ENCODE peak calls at places on chromosomes 4 and X, in eight cellular contexts. One of them, this sample, is unnamed.

GRCh38 chr4:3009422-3009821 is 46.1 kb downstream of the GRK4 start:
- DNase-seq in fibroblast of lung: peak; percentile 15
- DNase-seq in lung: no peak
- DNase-seq in adrenal gland: no peak
- DNase-seq in heart right ventricle: no peak
- DNase-seq in A549: peak; percentile 11
- DNase-seq in WERI-Rb-1: no peak
- DNase-seq in heart left ventricle: no peak
- DNase-seq in this sample: no peak

GRCh38 chr4:108107116-108107515 is 61.6 kb downstream of the LEF1 start:
- DNase-seq in WERI-Rb-1: no peak
- DNase-seq in heart right ventricle: no peak
- DNase-seq in adrenal gland: no peak
- DNase-seq in A549: no peak
- DNase-seq in lung: no peak
- DNase-seq in fibroblast of lung: no peak
- DNase-seq in heart left ventricle: no peak
- DNase-seq in this sample: no peak

GRCh38 chr4:112055100-112055499 is 90.2 kb upstream of the FAM241A start:
- DNase-seq in lung: no peak
- DNase-seq in A549: no peak
- DNase-seq in heart right ventricle: no peak
- DNase-seq in fibroblast of lung: no peak
- DNase-seq in adrenal gland: no peak
- DNase-seq in WERI-Rb-1: no peak
- DNase-seq in heart left ventricle: no peak
- DNase-seq in this sample: no peak

GRCh38 chr4:138646383-138646782 is 369.2 kb upstream of the NOCT start:
- DNase-seq in heart left ventricle: no peak
- DNase-seq in fibroblast of lung: no peak
- DNase-seq in lung: no peak
- DNase-seq in adrenal gland: no peak
- DNase-seq in heart right ventricle: no peak
- DNase-seq in WERI-Rb-1: no peak
- DNase-seq in A549: no peak
- DNase-seq in this sample: no peak

GRCh38 chr4:40473578-40474388 is 138.7 kb downstream of the CHRNA9 start:
- DNase-seq in adrenal gland: no peak
- DNase-seq in WERI-Rb-1: no peak
- DNase-seq in lung: no peak
- DNase-seq in fibroblast of lung: no peak
- DNase-seq in heart right ventricle: no peak
- DNase-seq in A549: no peak
- DNase-seq in heart left ventricle: no peak
- DNase-seq in this sample: no peak

GRCh38 chr4:65190780-65191179 is 479.5 kb downstream of the EPHA5 start:
- DNase-seq in adrenal gland: no peak
- DNase-seq in heart right ventricle: no peak
- DNase-seq in lung: no peak
- DNase-seq in WERI-Rb-1: no peak
- DNase-seq in A549: no peak
- DNase-seq in fibroblast of lung: no peak
- DNase-seq in heart left ventricle: no peak
- DNase-seq in this sample: no peak

GRCh38 chr4:128386761-128387599 is 99.4 kb upstream of the PGRMC2 start:
- DNase-seq in WERI-Rb-1: peak; percentile 44
- DNase-seq in fibroblast of lung: peak; percentile 98
- DNase-seq in lung: peak; percentile 71
- DNase-seq in adrenal gland: peak; percentile 96
- DNase-seq in heart left ventricle: peak; percentile 94
- DNase-seq in heart right ventricle: peak; percentile 87
- DNase-seq in A549: peak; percentile 42
- DNase-seq in this sample: peak; percentile 94

GRCh38 chr4:168593399-168593798 is 96.5 kb downstream of the PALLD start:
- DNase-seq in heart right ventricle: no peak
- DNase-seq in adrenal gland: no peak
- DNase-seq in A549: no peak
- DNase-seq in heart left ventricle: no peak
- DNase-seq in WERI-Rb-1: no peak
- DNase-seq in fibroblast of lung: peak; percentile 80
- DNase-seq in lung: no peak
- DNase-seq in this sample: no peak

GRCh38 chr4:102735578-102735977 is 25.2 kb downstream of the MANBA start:
- DNase-seq in adrenal gland: no peak
- DNase-seq in A549: no peak
- DNase-seq in heart left ventricle: no peak
- DNase-seq in WERI-Rb-1: no peak
- DNase-seq in lung: no peak
- DNase-seq in heart right ventricle: no peak
- DNase-seq in fibroblast of lung: no peak
- DNase-seq in this sample: no peak

GRCh38 chr4:112766422-112766821 is 129.5 kb downstream of the LARP7 start:
- DNase-seq in WERI-Rb-1: peak; percentile 79
- DNase-seq in lung: no peak
- DNase-seq in A549: no peak
- DNase-seq in heart right ventricle: no peak
- DNase-seq in fibroblast of lung: peak; percentile 20
- DNase-seq in adrenal gland: no peak
- DNase-seq in heart left ventricle: no peak
- DNase-seq in this sample: no peak

GRCh38 chrX:82676386-82676785 is 831.7 kb upstream of the POU3F4 start:
- DNase-seq in WERI-Rb-1: no peak
- DNase-seq in heart right ventricle: no peak
- DNase-seq in lung: no peak
- DNase-seq in fibroblast of lung: no peak
- DNase-seq in heart left ventricle: no peak
- DNase-seq in adrenal gland: no peak
- DNase-seq in A549: no peak
- DNase-seq in this sample: no peak

GRCh38 chr4:15556533-15556932 is 86.9 kb downstream of the CC2D2A start:
- DNase-seq in heart left ventricle: no peak
- DNase-seq in fibroblast of lung: no peak
- DNase-seq in A549: no peak
- DNase-seq in WERI-Rb-1: no peak
- DNase-seq in lung: no peak
- DNase-seq in adrenal gland: no peak
- DNase-seq in heart right ventricle: no peak
- DNase-seq in this sample: no peak

GRCh38 chr4:37243722-37244582 is 591 bp upstream of the NWD2 start:
- DNase-seq in A549: no peak
- DNase-seq in fibroblast of lung: peak; percentile 0
- DNase-seq in heart right ventricle: no peak
- DNase-seq in WERI-Rb-1: no peak
- DNase-seq in heart left ventricle: no peak
- DNase-seq in adrenal gland: no peak
- DNase-seq in lung: no peak
- DNase-seq in this sample: no peak

GRCh38 chr4:4840351-4840750 is 19.1 kb upstream of the MSX1 start:
- DNase-seq in A549: no peak
- DNase-seq in heart right ventricle: no peak
- DNase-seq in lung: no peak
- DNase-seq in adrenal gland: no peak
- DNase-seq in fibroblast of lung: no peak
- DNase-seq in WERI-Rb-1: no peak
- DNase-seq in heart left ventricle: no peak
- DNase-seq in this sample: no peak

GRCh38 chr4:80082693-80083092 is 9.7 kb upstream of the ANTXR2 start:
- DNase-seq in WERI-Rb-1: no peak
- DNase-seq in heart right ventricle: no peak
- DNase-seq in A549: no peak
- DNase-seq in lung: no peak
- DNase-seq in heart left ventricle: no peak
- DNase-seq in adrenal gland: no peak
- DNase-seq in fibroblast of lung: no peak
- DNase-seq in this sample: no peak

GRCh38 chr4:1975391-1975801 is 33.4 kb downstream of the NELFA start:
- DNase-seq in heart right ventricle: no peak
- DNase-seq in A549: no peak
- DNase-seq in WERI-Rb-1: no peak
- DNase-seq in heart left ventricle: no peak
- DNase-seq in fibroblast of lung: no peak
- DNase-seq in adrenal gland: no peak
- DNase-seq in lung: peak; percentile 42
- DNase-seq in this sample: no peak

GRCh38 chr4:17718471-17718870 is 63.0 kb downstream of the FAM184B start:
- DNase-seq in A549: no peak
- DNase-seq in WERI-Rb-1: no peak
- DNase-seq in heart right ventricle: no peak
- DNase-seq in adrenal gland: no peak
- DNase-seq in heart left ventricle: no peak
- DNase-seq in fibroblast of lung: no peak
- DNase-seq in lung: no peak
- DNase-seq in this sample: no peak

GRCh38 chr4:89023140-89023539 is 33.8 kb downstream of the FAM13A start:
- DNase-seq in A549: no peak
- DNase-seq in heart left ventricle: no peak
- DNase-seq in fibroblast of lung: no peak
- DNase-seq in WERI-Rb-1: no peak
- DNase-seq in adrenal gland: no peak
- DNase-seq in lung: no peak
- DNase-seq in heart right ventricle: no peak
- DNase-seq in this sample: no peak

GRCh38 chrX:122501652-122502051 is 682.4 kb upstream of the GRIA3 start:
- DNase-seq in adrenal gland: no peak
- DNase-seq in fibroblast of lung: no peak
- DNase-seq in WERI-Rb-1: no peak
- DNase-seq in heart left ventricle: no peak
- DNase-seq in heart right ventricle: no peak
- DNase-seq in A549: no peak
- DNase-seq in lung: no peak
- DNase-seq in this sample: no peak

GRCh38 chrX:47413179-47413594 is 42.8 kb downstream of the ZNF157 start:
- DNase-seq in heart right ventricle: no peak
- DNase-seq in A549: no peak
- DNase-seq in lung: no peak
- DNase-seq in fibroblast of lung: no peak
- DNase-seq in adrenal gland: no peak
- DNase-seq in WERI-Rb-1: no peak
- DNase-seq in heart left ventricle: no peak
- DNase-seq in this sample: no peak
- H3K9me3 ChIP-seq in heart right ventricle: peaks cover 8% of the 10 kb centered on the region
- H3K9me3 ChIP-seq in A549: peaks cover 42% of the 10 kb centered on the region
- H3K9me3 ChIP-seq in lung: peaks cover 6% of the 10 kb centered on the region
- H3K9me3 ChIP-seq in fibroblast of lung: no peaks in the 10 kb centered on the region
- H3K9me3 ChIP-seq in adrenal gland: no peaks in the 10 kb centered on the region
- H3K9me3 ChIP-seq in WERI-Rb-1: peaks cover 25% of the 10 kb centered on the region
- H3K9me3 ChIP-seq in heart left ventricle: no peaks in the 10 kb centered on the region
- H3K9me3 ChIP-seq in this sample: peaks cover 4% of the 10 kb centered on the region

GRCh38 chr4:63348735-63349673 is 1060.2 kb downstream of the TECRL start:
- DNase-seq in WERI-Rb-1: peak; percentile 6
- DNase-seq in adrenal gland: no peak
- DNase-seq in fibroblast of lung: no peak
- DNase-seq in lung: no peak
- DNase-seq in heart right ventricle: no peak
- DNase-seq in A549: no peak
- DNase-seq in heart left ventricle: peak; percentile 19
- DNase-seq in this sample: peak; percentile 26
- H3K9me3 ChIP-seq in WERI-Rb-1: peaks cover 14% of the 10 kb centered on the region
- H3K9me3 ChIP-seq in adrenal gland: no peaks in the 10 kb centered on the region
- H3K9me3 ChIP-seq in fibroblast of lung: no peaks in the 10 kb centered on the region
- H3K9me3 ChIP-seq in lung: peaks cover 7% of the 10 kb centered on the region
- H3K9me3 ChIP-seq in heart right ventricle: peaks cover 5% of the 10 kb centered on the region
- H3K9me3 ChIP-seq in A549: no peaks in the 10 kb centered on the region
- H3K9me3 ChIP-seq in heart left ventricle: no peaks in the 10 kb centered on the region
- H3K9me3 ChIP-seq in this sample: no peaks in the 10 kb centered on the region

DNA sequence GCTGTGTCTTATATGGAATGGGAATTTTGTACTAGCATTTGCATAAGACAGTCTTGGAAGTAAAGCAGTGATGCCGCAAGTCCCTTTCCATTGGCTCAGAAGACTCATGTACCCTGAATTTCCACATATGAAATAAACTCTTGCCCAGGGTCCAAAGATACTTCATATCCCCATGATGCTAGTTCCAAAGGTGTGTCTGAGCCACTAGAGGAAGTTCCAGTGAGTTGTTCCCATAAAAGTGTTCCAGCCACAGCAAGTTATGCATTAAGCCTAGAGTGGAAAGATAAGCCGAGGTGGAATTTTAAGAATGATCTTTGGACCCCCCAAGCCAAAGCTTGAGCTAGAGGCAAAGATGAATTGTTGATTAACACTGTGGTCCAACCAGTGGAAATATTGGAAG is 9.3 kb upstream of the CEP135 start:
- DNase-seq in adrenal gland: no peak
- DNase-seq in WERI-Rb-1: no peak
- DNase-seq in A549: no peak
- DNase-seq in heart right ventricle: no peak
- DNase-seq in lung: no peak
- DNase-seq in heart left ventricle: no peak
- DNase-seq in fibroblast of lung: no peak
- DNase-seq in this sample: no peak
- H3K9me3 ChIP-seq in adrenal gland: no peaks in the 10 kb centered on the region
- H3K9me3 ChIP-seq in WERI-Rb-1: no peaks in the 10 kb centered on the region
- H3K9me3 ChIP-seq in A549: peaks cover 4% of the 10 kb centered on the region
- H3K9me3 ChIP-seq in heart right ventricle: peaks cover 18% of the 10 kb centered on the region
- H3K9me3 ChIP-seq in lung: peaks cover 12% of the 10 kb centered on the region
- H3K9me3 ChIP-seq in heart left ventricle: peaks cover 15% of the 10 kb centered on the region
- H3K9me3 ChIP-seq in fibroblast of lung: no peaks in the 10 kb centered on the region
- H3K9me3 ChIP-seq in this sample: no peaks in the 10 kb centered on the region

GRCh38 chrX:51852096-51852495 is 41.3 kb upstream of the MAGED1 start:
- DNase-seq in heart right ventricle: no peak
- DNase-seq in A549: no peak
- DNase-seq in fibroblast of lung: no peak
- DNase-seq in heart left ventricle: no peak
- DNase-seq in lung: no peak
- DNase-seq in adrenal gland: no peak
- DNase-seq in WERI-Rb-1: no peak
- DNase-seq in this sample: no peak

GRCh38 chrX:51857159-51857733 is 36.2 kb upstream of the MAGED1 start:
- DNase-seq in heart left ventricle: no peak
- DNase-seq in A549: no peak
- DNase-seq in lung: no peak
- DNase-seq in fibroblast of lung: no peak
- DNase-seq in heart right ventricle: no peak
- DNase-seq in adrenal gland: no peak
- DNase-seq in WERI-Rb-1: no peak
- DNase-seq in this sample: no peak

GRCh38 chrX:51853251-51853650 is 40.2 kb upstream of the MAGED1 start:
- DNase-seq in A549: no peak
- DNase-seq in WERI-Rb-1: no peak
- DNase-seq in fibroblast of lung: no peak
- DNase-seq in adrenal gland: no peak
- DNase-seq in lung: no peak
- DNase-seq in heart left ventricle: no peak
- DNase-seq in heart right ventricle: no peak
- DNase-seq in this sample: no peak

GRCh38 chrX:51852621-51853020 is 40.8 kb upstream of the MAGED1 start:
- DNase-seq in heart right ventricle: no peak
- DNase-seq in fibroblast of lung: no peak
- DNase-seq in heart left ventricle: no peak
- DNase-seq in lung: no peak
- DNase-seq in adrenal gland: no peak
- DNase-seq in A549: no peak
- DNase-seq in WERI-Rb-1: no peak
- DNase-seq in this sample: no peak

DNA sequence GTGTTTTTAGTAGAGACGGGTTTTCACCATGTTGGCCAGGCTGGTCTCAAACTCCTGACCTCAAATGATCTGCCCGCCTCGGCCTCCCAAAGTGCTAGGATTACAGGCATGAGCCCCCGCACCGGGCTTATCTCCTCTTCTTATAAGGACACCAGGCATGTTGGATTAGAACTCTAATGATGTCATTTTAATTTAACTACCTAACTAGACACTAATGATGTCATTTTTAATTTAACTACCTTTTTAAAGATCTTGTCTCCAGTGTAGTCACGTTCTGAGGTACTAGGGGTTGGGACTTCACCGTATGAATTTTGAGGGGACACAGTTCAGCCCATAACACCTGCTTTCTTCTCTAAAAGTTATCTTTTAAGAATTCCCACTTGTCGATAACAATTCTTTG is 37.7 kb upstream of the MAGED1 start:
- DNase-seq in WERI-Rb-1: no peak
- DNase-seq in heart right ventricle: no peak
- DNase-seq in A549: no peak
- DNase-seq in fibroblast of lung: no peak
- DNase-seq in lung: no peak
- DNase-seq in heart left ventricle: no peak
- DNase-seq in adrenal gland: no peak
- DNase-seq in this sample: no peak
- H3K9me3 ChIP-seq in WERI-Rb-1: no peaks in the 10 kb centered on the region
- H3K9me3 ChIP-seq in heart right ventricle: no peaks in the 10 kb centered on the region
- H3K9me3 ChIP-seq in A549: peaks cover 33% of the 10 kb centered on the region
- H3K9me3 ChIP-seq in fibroblast of lung: no peaks in the 10 kb centered on the region
- H3K9me3 ChIP-seq in lung: no peaks in the 10 kb centered on the region
- H3K9me3 ChIP-seq in heart left ventricle: no peaks in the 10 kb centered on the region
- H3K9me3 ChIP-seq in adrenal gland: no peaks in the 10 kb centered on the region
- H3K9me3 ChIP-seq in this sample: no peaks in the 10 kb centered on the region